ENCODE peak calls at places on chromosomes 4 and X, in eight cellular contexts. One of them, this sample, is unnamed.

GRCh38 chrX:101483705-101484104 is 1.6 kb upstream of the ARMCX4 start:
- DNase-seq in thyroid gland: no peak
- DNase-seq in mammary epithelial cell: no peak
- DNase-seq in cardiac fibroblast: no peak
- DNase-seq in A549: no peak
- DNase-seq in hepatocyte: no peak
- DNase-seq in breast epithelium: no peak
- DNase-seq in neural progenitor cell: peak
- DNase-seq in this sample: no peak

GRCh38 chr4:150065740-150066139 is 12.5 kb upstream of the DCLK2 start:
- DNase-seq in cardiac fibroblast: no peak
- DNase-seq in neural progenitor cell: no peak
- DNase-seq in thyroid gland: no peak
- DNase-seq in breast epithelium: no peak
- DNase-seq in mammary epithelial cell: no peak
- DNase-seq in A549: no peak
- DNase-seq in hepatocyte: no peak
- DNase-seq in this sample: no peak

GRCh38 chrX:13048265-13048664 is 3.8 kb upstream of the FAM9C start:
- DNase-seq in thyroid gland: no peak
- DNase-seq in breast epithelium: no peak
- DNase-seq in neural progenitor cell: no peak
- DNase-seq in A549: no peak
- DNase-seq in hepatocyte: no peak
- DNase-seq in mammary epithelial cell: peak
- DNase-seq in cardiac fibroblast: no peak
- DNase-seq in this sample: no peak

GRCh38 chrX:13750204-13750603 is 15.7 kb downstream of the OFD1 start:
- DNase-seq in breast epithelium: no peak
- DNase-seq in A549: peak
- DNase-seq in neural progenitor cell: peak
- DNase-seq in cardiac fibroblast: peak
- DNase-seq in mammary epithelial cell: peak
- DNase-seq in hepatocyte: peak
- DNase-seq in thyroid gland: peak
- DNase-seq in this sample: no peak

GRCh38 chrX:14073561-14073960 is 43.9 kb upstream of the GEMIN8 start:
- DNase-seq in cardiac fibroblast: no peak
- DNase-seq in mammary epithelial cell: no peak
- DNase-seq in thyroid gland: no peak
- DNase-seq in neural progenitor cell: no peak
- DNase-seq in hepatocyte: no peak
- DNase-seq in breast epithelium: no peak
- DNase-seq in A549: peak
- DNase-seq in this sample: no peak

GRCh38 chr4:17358236-17358635 is 153.7 kb downstream of the QDPR start:
- DNase-seq in breast epithelium: no peak
- DNase-seq in cardiac fibroblast: no peak
- DNase-seq in mammary epithelial cell: no peak
- DNase-seq in A549: no peak
- DNase-seq in thyroid gland: no peak
- DNase-seq in neural progenitor cell: no peak
- DNase-seq in hepatocyte: no peak
- DNase-seq in this sample: no peak

GRCh38 chr4:38174811-38175210 is 214.6 kb downstream of the PTTG2 start:
- DNase-seq in breast epithelium: no peak
- DNase-seq in neural progenitor cell: no peak
- DNase-seq in A549: no peak
- DNase-seq in hepatocyte: no peak
- DNase-seq in mammary epithelial cell: peak
- DNase-seq in thyroid gland: no peak
- DNase-seq in cardiac fibroblast: peak
- DNase-seq in this sample: no peak

GRCh38 chr4:8329560-8329858 is 60.0 kb downstream of the HTRA3 start:
- DNase-seq in hepatocyte: no peak
- DNase-seq in breast epithelium: no peak
- DNase-seq in cardiac fibroblast: no peak
- DNase-seq in A549: no peak
- DNase-seq in neural progenitor cell: no peak
- DNase-seq in mammary epithelial cell: no peak
- DNase-seq in thyroid gland: no peak
- DNase-seq in this sample: no peak

GRCh38 chr4:89119166-89119565 is 7.8 kb downstream of the TIGD2 start:
- DNase-seq in thyroid gland: no peak
- DNase-seq in A549: peak
- DNase-seq in neural progenitor cell: no peak
- DNase-seq in cardiac fibroblast: peak
- DNase-seq in mammary epithelial cell: no peak
- DNase-seq in hepatocyte: no peak
- DNase-seq in breast epithelium: no peak
- DNase-seq in this sample: no peak

GRCh38 chr4:5887011-5887360 is 5.9 kb downstream of the CRMP1 start:
- DNase-seq in breast epithelium: no peak
- DNase-seq in neural progenitor cell: no peak
- DNase-seq in mammary epithelial cell: no peak
- DNase-seq in A549: no peak
- DNase-seq in thyroid gland: no peak
- DNase-seq in cardiac fibroblast: no peak
- DNase-seq in hepatocyte: no peak
- DNase-seq in this sample: no peak

GRCh38 chr4:55363618-55364420 is 17.8 kb downstream of the SRD5A3 start:
- DNase-seq in neural progenitor cell: peak
- DNase-seq in breast epithelium: no peak
- DNase-seq in thyroid gland: peak
- DNase-seq in hepatocyte: no peak
- DNase-seq in mammary epithelial cell: no peak
- DNase-seq in A549: no peak
- DNase-seq in cardiac fibroblast: no peak
- DNase-seq in this sample: no peak

GRCh38 chr4:183905081-183905592 is at the start of gene STOX2:
- DNase-seq in cardiac fibroblast: peak
- DNase-seq in A549: peak
- DNase-seq in breast epithelium: peak
- DNase-seq in neural progenitor cell: peak
- DNase-seq in thyroid gland: peak
- DNase-seq in hepatocyte: peak
- DNase-seq in mammary epithelial cell: peak
- DNase-seq in this sample: peak

GRCh38 chrX:24002792-24003191 is 24.2 kb downstream of the KLHL15 start:
- DNase-seq in hepatocyte: no peak
- DNase-seq in cardiac fibroblast: no peak
- DNase-seq in thyroid gland: no peak
- DNase-seq in A549: no peak
- DNase-seq in breast epithelium: no peak
- DNase-seq in neural progenitor cell: no peak
- DNase-seq in mammary epithelial cell: no peak
- DNase-seq in this sample: no peak

GRCh38 chr4:2288051-2288541 is 26.2 kb upstream of the MXD4 start:
- DNase-seq in thyroid gland: no peak
- DNase-seq in neural progenitor cell: no peak
- DNase-seq in hepatocyte: no peak
- DNase-seq in A549: no peak
- DNase-seq in cardiac fibroblast: no peak
- DNase-seq in breast epithelium: no peak
- DNase-seq in mammary epithelial cell: no peak
- DNase-seq in this sample: no peak

GRCh38 chr4:159131564-159131963 is 28.7 kb downstream of the RAPGEF2 start:
- DNase-seq in thyroid gland: no peak
- DNase-seq in A549: no peak
- DNase-seq in neural progenitor cell: no peak
- DNase-seq in mammary epithelial cell: no peak
- DNase-seq in hepatocyte: no peak
- DNase-seq in breast epithelium: no peak
- DNase-seq in cardiac fibroblast: no peak
- DNase-seq in this sample: no peak

GRCh38 chrX:9555354-9555753 is 90.5 kb downstream of the TBL1X start:
- DNase-seq in cardiac fibroblast: no peak
- DNase-seq in thyroid gland: no peak
- DNase-seq in A549: no peak
- DNase-seq in neural progenitor cell: no peak
- DNase-seq in mammary epithelial cell: no peak
- DNase-seq in breast epithelium: no peak
- DNase-seq in hepatocyte: no peak
- DNase-seq in this sample: no peak

DNA sequence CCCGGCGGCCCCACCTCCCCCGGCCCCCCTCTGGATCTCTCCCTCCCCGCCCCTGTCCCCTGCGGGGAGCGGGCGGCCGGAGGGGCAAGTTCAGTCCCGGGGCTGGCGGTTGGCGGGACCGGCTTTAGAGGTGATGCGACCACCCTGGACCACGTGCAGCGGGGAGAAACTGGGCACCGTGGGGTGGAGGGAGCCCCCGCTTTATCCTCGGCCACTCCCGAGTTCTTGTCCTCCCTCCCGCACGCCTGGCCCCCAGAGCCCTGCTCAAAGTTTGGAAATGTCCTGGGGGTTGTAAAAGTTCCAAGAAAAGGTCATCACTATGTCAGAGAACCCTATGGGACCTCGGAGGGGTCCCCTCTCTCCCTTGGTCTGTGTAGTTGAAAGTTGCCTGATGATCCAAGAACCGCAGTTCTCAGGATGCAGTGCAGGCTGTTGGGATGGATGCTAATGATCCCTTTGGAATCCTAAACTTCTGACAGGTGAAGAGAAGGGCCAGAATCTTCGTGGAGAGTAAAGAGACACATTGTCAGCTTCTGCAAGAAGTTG is 411 bp upstream of the VEGFC start:
- DNase-seq in cardiac fibroblast: no peak
- DNase-seq in neural progenitor cell: peak
- DNase-seq in A549: no peak
- DNase-seq in hepatocyte: no peak
- DNase-seq in thyroid gland: no peak
- DNase-seq in breast epithelium: no peak
- DNase-seq in mammary epithelial cell: no peak
- DNase-seq in this sample: no peak
- H3K4me3 ChIP-seq in cardiac fibroblast: peak
- H3K4me3 ChIP-seq in neural progenitor cell: peak
- H3K4me3 ChIP-seq in A549: peak
- H3K4me3 ChIP-seq in hepatocyte: peak
- H3K4me3 ChIP-seq in thyroid gland: no peak
- H3K4me3 ChIP-seq in breast epithelium: peak
- H3K4me3 ChIP-seq in mammary epithelial cell: peak
- H3K4me3 ChIP-seq in this sample: no peak

GRCh38 chrX:119753639-119754257 is 4.6 kb upstream of the SOWAHD start:
- DNase-seq in hepatocyte: peak
- DNase-seq in A549: peak
- DNase-seq in thyroid gland: no peak
- DNase-seq in neural progenitor cell: peak
- DNase-seq in cardiac fibroblast: peak
- DNase-seq in mammary epithelial cell: no peak
- DNase-seq in breast epithelium: no peak
- DNase-seq in this sample: no peak

GRCh38 chrX:119757646-119757978 is 776 bp upstream of the SOWAHD start:
- DNase-seq in neural progenitor cell: no peak
- DNase-seq in thyroid gland: no peak
- DNase-seq in mammary epithelial cell: no peak
- DNase-seq in hepatocyte: no peak
- DNase-seq in breast epithelium: no peak
- DNase-seq in A549: no peak
- DNase-seq in cardiac fibroblast: no peak
- DNase-seq in this sample: no peak

GRCh38 chrX:119756926-119757635 is 1.3 kb upstream of the SOWAHD start:
- DNase-seq in mammary epithelial cell: no peak
- DNase-seq in hepatocyte: no peak
- DNase-seq in thyroid gland: no peak
- DNase-seq in cardiac fibroblast: no peak
- DNase-seq in A549: no peak
- DNase-seq in neural progenitor cell: no peak
- DNase-seq in breast epithelium: no peak
- DNase-seq in this sample: no peak

GRCh38 chrX:119757979-119758681 is at the start of gene SOWAHD:
- DNase-seq in mammary epithelial cell: peak
- DNase-seq in hepatocyte: peak
- DNase-seq in A549: peak
- DNase-seq in cardiac fibroblast: peak
- DNase-seq in thyroid gland: peak
- DNase-seq in neural progenitor cell: peak
- DNase-seq in breast epithelium: no peak
- DNase-seq in this sample: no peak

GRCh38 chrX:119755981-119756533 is 2.3 kb upstream of the SOWAHD start:
- DNase-seq in mammary epithelial cell: no peak
- DNase-seq in cardiac fibroblast: no peak
- DNase-seq in breast epithelium: no peak
- DNase-seq in thyroid gland: no peak
- DNase-seq in neural progenitor cell: no peak
- DNase-seq in A549: no peak
- DNase-seq in hepatocyte: no peak
- DNase-seq in this sample: no peak
- H3K4me3 ChIP-seq in mammary epithelial cell: no peak
- H3K4me3 ChIP-seq in cardiac fibroblast: no peak
- H3K4me3 ChIP-seq in breast epithelium: no peak
- H3K4me3 ChIP-seq in thyroid gland: no peak
- H3K4me3 ChIP-seq in neural progenitor cell: no peak
- H3K4me3 ChIP-seq in A549: no peak
- H3K4me3 ChIP-seq in hepatocyte: no peak
- H3K4me3 ChIP-seq in this sample: no peak

DNA sequence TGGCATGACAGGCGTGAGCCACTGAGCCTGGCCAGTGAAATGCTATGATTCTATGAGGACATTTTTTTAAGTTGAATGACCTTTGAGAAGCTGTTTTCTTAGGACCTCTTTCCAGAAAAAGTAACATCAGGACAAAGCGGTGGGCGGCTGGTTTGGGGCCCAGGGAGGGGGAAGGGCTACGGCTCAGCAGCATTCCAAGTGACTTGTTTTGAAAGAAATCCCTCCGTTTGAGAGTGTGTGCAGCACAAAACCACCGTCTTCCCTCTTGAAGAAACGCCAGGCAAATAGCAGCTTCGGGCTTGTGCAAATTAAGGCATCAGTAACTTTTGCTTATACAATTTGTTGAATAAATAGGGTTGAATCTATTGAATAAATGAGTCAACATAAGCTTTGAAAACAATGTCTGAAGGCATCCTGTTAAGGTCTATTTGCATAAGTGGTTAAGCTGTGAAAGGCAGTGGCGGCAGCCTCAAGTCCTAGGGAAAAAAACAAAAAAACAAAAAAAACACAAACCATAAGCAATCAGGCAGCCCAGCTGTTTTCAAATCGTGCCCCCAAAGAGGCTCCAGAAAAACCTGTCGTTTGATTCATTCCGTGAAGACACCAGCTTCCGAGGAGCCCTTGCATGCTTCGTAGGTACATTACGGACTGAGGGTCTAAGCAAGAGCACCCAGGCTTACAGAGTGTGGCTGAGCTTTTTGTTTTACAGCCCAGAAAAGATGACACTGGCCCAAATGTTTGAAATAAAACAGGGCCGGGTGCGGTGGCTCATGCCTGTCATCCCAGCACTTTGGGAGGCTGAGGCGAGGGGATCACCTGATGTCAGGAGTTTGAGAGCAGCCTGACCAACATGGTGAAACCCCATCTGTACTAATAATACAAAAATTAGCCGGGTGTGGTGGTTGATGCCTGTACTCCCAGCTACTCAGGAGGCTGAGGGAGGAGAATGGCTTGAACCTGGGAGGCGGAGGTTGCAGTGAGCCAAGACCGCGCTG is 103.7 kb downstream of the CRLF2 start:
- DNase-seq in thyroid gland: peak
- DNase-seq in neural progenitor cell: peak
- DNase-seq in A549: no peak
- DNase-seq in mammary epithelial cell: no peak
- DNase-seq in cardiac fibroblast: no peak
- DNase-seq in breast epithelium: no peak
- DNase-seq in hepatocyte: no peak
- DNase-seq in this sample: peak
- H3K4me3 ChIP-seq in thyroid gland: no peak
- H3K4me3 ChIP-seq in neural progenitor cell: peak
- H3K4me3 ChIP-seq in A549: no peak
- H3K4me3 ChIP-seq in mammary epithelial cell: no peak
- H3K4me3 ChIP-seq in cardiac fibroblast: no peak
- H3K4me3 ChIP-seq in breast epithelium: no peak
- H3K4me3 ChIP-seq in hepatocyte: no peak
- H3K4me3 ChIP-seq in this sample: no peak

GRCh38 chr4:154424810-154425484 is 66.7 kb downstream of the DCHS2 start:
- DNase-seq in breast epithelium: no peak
- DNase-seq in A549: no peak
- DNase-seq in thyroid gland: peak
- DNase-seq in hepatocyte: no peak
- DNase-seq in cardiac fibroblast: no peak
- DNase-seq in mammary epithelial cell: no peak
- DNase-seq in neural progenitor cell: no peak
- DNase-seq in this sample: no peak
- H3K4me3 ChIP-seq in breast epithelium: no peak
- H3K4me3 ChIP-seq in A549: no peak
- H3K4me3 ChIP-seq in thyroid gland: no peak
- H3K4me3 ChIP-seq in hepatocyte: no peak
- H3K4me3 ChIP-seq in cardiac fibroblast: no peak
- H3K4me3 ChIP-seq in mammary epithelial cell: no peak
- H3K4me3 ChIP-seq in neural progenitor cell: no peak
- H3K4me3 ChIP-seq in this sample: no peak

This sample was measured in neuronal stem cell.